ENCODE peak calls at places on chromosomes 12 and 14, in five cellular contexts. One of them, this sample, is unnamed. For H3K4me1 and H3K9me3, the result is how much of the 10 kb centered on the place peaks cover.

GRCh38 chr12:113111247-113111646 is 24.3 kb downstream of the RASAL1 start:
- DNase-seq in transverse colon: no peak
- DNase-seq in aorta: no peak
- DNase-seq in effector memory CD4-positive, alpha-beta T cell: no peak
- DNase-seq in iPS DF 6.9: no peak
- DNase-seq in this sample: no peak

GRCh38 chr14:34911209-34912150 is 36.3 kb upstream of the BAZ1A start:
- DNase-seq in transverse colon: no peak
- DNase-seq in aorta: no peak
- DNase-seq in effector memory CD4-positive, alpha-beta T cell: no peak
- DNase-seq in iPS DF 6.9: no peak
- DNase-seq in this sample: peak

GRCh38 chr14:81303258-81303935 is 82.6 kb upstream of the GTF2A1 start:
- DNase-seq in transverse colon: peak
- DNase-seq in aorta: no peak
- DNase-seq in effector memory CD4-positive, alpha-beta T cell: no peak
- DNase-seq in iPS DF 6.9: no peak
- DNase-seq in this sample: no peak

GRCh38 chr12:19190292-19191031 is 60.9 kb downstream of the PLEKHA5 start:
- DNase-seq in transverse colon: no peak
- DNase-seq in aorta: no peak
- DNase-seq in effector memory CD4-positive, alpha-beta T cell: no peak
- DNase-seq in iPS DF 6.9: no peak
- DNase-seq in this sample: no peak

GRCh38 chr14:99720941-99721791 is 37.1 kb downstream of the CYP46A1 start:
- DNase-seq in transverse colon: no peak
- DNase-seq in aorta: peak
- DNase-seq in effector memory CD4-positive, alpha-beta T cell: no peak
- DNase-seq in iPS DF 6.9: no peak
- DNase-seq in this sample: no peak

GRCh38 chr12:49583361-49584094 is 15.6 kb upstream of the MCRS1 start:
- DNase-seq in transverse colon: no peak
- DNase-seq in aorta: no peak
- DNase-seq in effector memory CD4-positive, alpha-beta T cell: no peak
- DNase-seq in iPS DF 6.9: no peak
- DNase-seq in this sample: no peak

GRCh38 chr12:11650279-11650696 is 814 bp downstream of the ETV6 start:
- DNase-seq in transverse colon: peak
- DNase-seq in aorta: peak
- DNase-seq in effector memory CD4-positive, alpha-beta T cell: no peak
- DNase-seq in iPS DF 6.9: no peak
- DNase-seq in this sample: no peak

GRCh38 chr14:25041898-25042297 is 8.0 kb downstream of the STXBP6 start:
- DNase-seq in transverse colon: no peak
- DNase-seq in aorta: no peak
- DNase-seq in effector memory CD4-positive, alpha-beta T cell: no peak
- DNase-seq in iPS DF 6.9: no peak
- DNase-seq in this sample: no peak

GRCh38 chr14:90263748-90264449 is 7.5 kb downstream of the PSMC1 start:
- DNase-seq in transverse colon: no peak
- DNase-seq in aorta: no peak
- DNase-seq in effector memory CD4-positive, alpha-beta T cell: no peak
- DNase-seq in iPS DF 6.9: no peak
- DNase-seq in this sample: no peak

GRCh38 chr12:50218386-50218785 is 51.2 kb upstream of the CERS5 start:
- DNase-seq in transverse colon: no peak
- DNase-seq in aorta: no peak
- DNase-seq in effector memory CD4-positive, alpha-beta T cell: no peak
- DNase-seq in iPS DF 6.9: no peak
- DNase-seq in this sample: no peak

GRCh38 chr12:59131462-59131861 is 211.2 kb upstream of the LRIG3 start:
- DNase-seq in transverse colon: no peak
- DNase-seq in aorta: no peak
- DNase-seq in effector memory CD4-positive, alpha-beta T cell: no peak
- DNase-seq in iPS DF 6.9: no peak
- DNase-seq in this sample: no peak

GRCh38 chr12:2691340-2692111 is 103.2 kb upstream of the FKBP4 start:
- DNase-seq in transverse colon: peak
- DNase-seq in aorta: no peak
- DNase-seq in effector memory CD4-positive, alpha-beta T cell: no peak
- DNase-seq in iPS DF 6.9: no peak
- DNase-seq in this sample: no peak

GRCh38 chr12:16012086-16012485 is 101.0 kb downstream of the DERA start:
- DNase-seq in transverse colon: no peak
- DNase-seq in aorta: peak
- DNase-seq in effector memory CD4-positive, alpha-beta T cell: no peak
- DNase-seq in iPS DF 6.9: no peak
- DNase-seq in this sample: no peak

GRCh38 chr14:77338332-77338731 is 17.5 kb downstream of the GSTZ1 start:
- DNase-seq in transverse colon: no peak
- DNase-seq in aorta: no peak
- DNase-seq in effector memory CD4-positive, alpha-beta T cell: no peak
- DNase-seq in iPS DF 6.9: no peak
- DNase-seq in this sample: no peak

GRCh38 chr12:100743060-100743459 is 51.5 kb upstream of the ANO4 start:
- DNase-seq in transverse colon: no peak
- DNase-seq in aorta: no peak
- DNase-seq in effector memory CD4-positive, alpha-beta T cell: no peak
- DNase-seq in iPS DF 6.9: no peak
- DNase-seq in this sample: no peak

GRCh38 chr12:108201808-108202207 is 72.7 kb downstream of the WSCD2 start:
- DNase-seq in transverse colon: no peak
- DNase-seq in aorta: no peak
- DNase-seq in effector memory CD4-positive, alpha-beta T cell: no peak
- DNase-seq in iPS DF 6.9: no peak
- DNase-seq in this sample: no peak

GRCh38 chr12:6925239-6925542 is 2.6 kb upstream of the ATN1 start:
- DNase-seq in transverse colon: no peak
- DNase-seq in aorta: no peak
- DNase-seq in effector memory CD4-positive, alpha-beta T cell: no peak
- DNase-seq in iPS DF 6.9: no peak
- DNase-seq in this sample: no peak

GRCh38 chr14:54322668-54323380 is 74.0 kb upstream of the CDKN3 start:
- DNase-seq in transverse colon: no peak
- DNase-seq in aorta: no peak
- DNase-seq in effector memory CD4-positive, alpha-beta T cell: no peak
- DNase-seq in iPS DF 6.9: no peak
- DNase-seq in this sample: no peak

GRCh38 chr14:60250318-60251035 is 1.5 kb downstream of the PPM1A start:
- DNase-seq in transverse colon: peak
- DNase-seq in aorta: no peak
- DNase-seq in effector memory CD4-positive, alpha-beta T cell: no peak
- DNase-seq in iPS DF 6.9: no peak
- DNase-seq in this sample: peak

GRCh38 chr14:89217876-89218275 is 199.2 kb downstream of the FOXN3 start:
- DNase-seq in transverse colon: no peak
- DNase-seq in aorta: no peak
- DNase-seq in effector memory CD4-positive, alpha-beta T cell: no peak
- DNase-seq in iPS DF 6.9: no peak
- DNase-seq in this sample: no peak

GRCh38 chr12:57615637-57616036 is 4.4 kb downstream of the ARHGEF25 start:
- DNase-seq in transverse colon: no peak
- DNase-seq in aorta: no peak
- DNase-seq in effector memory CD4-positive, alpha-beta T cell: no peak
- DNase-seq in iPS DF 6.9: no peak
- DNase-seq in this sample: no peak

GRCh38 chr12:14395059-14395778 is 29.7 kb downstream of the ATF7IP start:
- DNase-seq in transverse colon: no peak
- DNase-seq in aorta: no peak
- DNase-seq in effector memory CD4-positive, alpha-beta T cell: no peak
- DNase-seq in iPS DF 6.9: no peak
- DNase-seq in this sample: no peak

GRCh38 chr14:91058017-91058675 is 2.3 kb downstream of the RPS6KA5 start:
- DNase-seq in transverse colon: no peak
- DNase-seq in aorta: no peak
- DNase-seq in effector memory CD4-positive, alpha-beta T cell: no peak
- DNase-seq in iPS DF 6.9: no peak
- DNase-seq in this sample: no peak

GRCh38 chr12:110340706-110341105 is 59.7 kb downstream of the ATP2A2 start:
- DNase-seq in transverse colon: no peak
- DNase-seq in aorta: no peak
- DNase-seq in effector memory CD4-positive, alpha-beta T cell: no peak
- DNase-seq in iPS DF 6.9: no peak
- DNase-seq in this sample: no peak

GRCh38 chr14:97029800-97030199 is 232.6 kb downstream of the VRK1 start:
- DNase-seq in transverse colon: no peak
- DNase-seq in aorta: no peak
- DNase-seq in effector memory CD4-positive, alpha-beta T cell: no peak
- DNase-seq in iPS DF 6.9: no peak
- DNase-seq in this sample: no peak

DNA sequence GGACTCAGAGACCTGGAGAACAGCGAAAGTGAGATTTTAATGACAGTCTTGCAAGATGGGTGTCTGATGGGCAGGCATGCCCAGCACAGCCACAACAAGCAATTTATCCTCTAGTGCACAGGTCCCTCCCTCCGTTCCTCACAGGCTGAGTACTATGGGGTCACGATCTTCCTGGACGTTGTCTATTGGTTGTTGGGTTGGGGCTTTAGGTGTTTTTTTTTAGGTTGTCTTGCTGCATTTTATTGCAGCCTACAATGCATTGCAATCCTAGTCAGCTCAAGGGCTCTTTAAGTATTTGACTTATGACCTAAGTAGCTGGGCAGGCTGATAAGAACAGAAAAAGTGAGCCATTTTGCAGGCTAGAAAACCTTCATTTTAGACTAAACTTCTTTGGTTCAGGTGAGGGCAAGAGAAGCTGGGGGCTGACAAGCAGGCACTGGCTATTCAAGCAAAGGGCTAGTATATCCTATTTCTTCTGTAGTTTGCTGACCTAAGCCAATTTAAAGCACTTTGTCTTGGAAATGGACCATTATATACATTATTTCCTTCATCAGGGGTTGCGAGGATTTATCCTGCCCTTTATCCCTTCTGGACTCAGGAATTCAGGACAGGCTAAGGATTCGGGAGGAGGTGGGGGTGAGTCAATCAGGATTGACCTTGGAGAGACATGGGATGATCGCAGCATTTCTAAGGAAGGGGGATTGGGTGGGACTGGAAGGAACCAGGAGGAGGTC is 6.0 kb downstream of the KRT7 start:
- DNase-seq in transverse colon: no peak
- DNase-seq in aorta: no peak
- DNase-seq in effector memory CD4-positive, alpha-beta T cell: no peak
- DNase-seq in iPS DF 6.9: no peak
- DNase-seq in this sample: no peak
- H3K4me1 ChIP-seq in transverse colon: under half
- H3K4me1 ChIP-seq in aorta: under half
- H3K4me1 ChIP-seq in effector memory CD4-positive, alpha-beta T cell: under half
- H3K4me1 ChIP-seq in iPS DF 6.9: under half
- H3K4me1 ChIP-seq in this sample: under half

GRCh38 chr14:85415015-85415712 is 114.8 kb upstream of the FLRT2 start:
- DNase-seq in transverse colon: no peak
- DNase-seq in aorta: no peak
- DNase-seq in effector memory CD4-positive, alpha-beta T cell: no peak
- DNase-seq in iPS DF 6.9: peak
- DNase-seq in this sample: no peak

GRCh38 chr14:85412756-85413155 is 117.2 kb upstream of the FLRT2 start:
- DNase-seq in transverse colon: no peak
- DNase-seq in aorta: no peak
- DNase-seq in effector memory CD4-positive, alpha-beta T cell: no peak
- DNase-seq in iPS DF 6.9: no peak
- DNase-seq in this sample: no peak

GRCh38 chr14:85414142-85414541 is 115.8 kb upstream of the FLRT2 start:
- DNase-seq in transverse colon: no peak
- DNase-seq in aorta: no peak
- DNase-seq in effector memory CD4-positive, alpha-beta T cell: no peak
- DNase-seq in iPS DF 6.9: no peak
- DNase-seq in this sample: no peak

GRCh38 chr14:85409496-85410210 is 120.3 kb upstream of the FLRT2 start:
- DNase-seq in transverse colon: no peak
- DNase-seq in aorta: no peak
- DNase-seq in effector memory CD4-positive, alpha-beta T cell: no peak
- DNase-seq in iPS DF 6.9: no peak
- DNase-seq in this sample: no peak
- H3K9me3 ChIP-seq in transverse colon: under half
- H3K9me3 ChIP-seq in aorta: under half
- H3K9me3 ChIP-seq in effector memory CD4-positive, alpha-beta T cell: under half
- H3K9me3 ChIP-seq in iPS DF 6.9: under half
- H3K9me3 ChIP-seq in this sample: under half

DNA sequence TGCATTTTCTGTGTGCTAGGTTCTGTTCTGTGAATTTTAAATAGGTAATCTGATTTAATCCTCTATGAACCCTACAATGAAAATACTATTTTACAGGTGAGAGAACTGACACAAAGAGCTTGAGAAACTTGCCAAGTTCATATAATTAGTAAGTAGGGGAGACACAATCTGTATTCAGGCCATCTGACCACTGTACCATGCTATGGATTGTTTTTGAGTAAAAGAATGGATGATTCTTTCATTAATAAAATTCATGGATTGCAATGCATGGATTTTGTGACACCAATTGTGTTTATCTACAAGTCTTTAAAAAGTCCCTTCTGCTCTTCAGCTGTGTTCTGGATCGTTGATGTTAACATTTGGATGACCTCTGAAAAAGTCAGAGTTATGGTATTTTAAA is 15.5 kb upstream of the DYRK2 start:
- DNase-seq in transverse colon: no peak
- DNase-seq in aorta: no peak
- DNase-seq in effector memory CD4-positive, alpha-beta T cell: no peak
- DNase-seq in iPS DF 6.9: no peak
- DNase-seq in this sample: no peak
- H3K4me1 ChIP-seq in transverse colon: under half
- H3K4me1 ChIP-seq in aorta: under half
- H3K4me1 ChIP-seq in effector memory CD4-positive, alpha-beta T cell: under half
- H3K4me1 ChIP-seq in iPS DF 6.9: under half
- H3K4me1 ChIP-seq in this sample: under half

GRCh38 chr12:46567667-46568066 is 195.1 kb upstream of the SLC38A2 start:
- DNase-seq in transverse colon: no peak
- DNase-seq in aorta: no peak
- DNase-seq in effector memory CD4-positive, alpha-beta T cell: no peak
- DNase-seq in iPS DF 6.9: no peak
- DNase-seq in this sample: no peak
- H3K9me3 ChIP-seq in transverse colon: under half
- H3K9me3 ChIP-seq in aorta: under half
- H3K9me3 ChIP-seq in effector memory CD4-positive, alpha-beta T cell: under half
- H3K9me3 ChIP-seq in iPS DF 6.9: under half
- H3K9me3 ChIP-seq in this sample: under half

DNA sequence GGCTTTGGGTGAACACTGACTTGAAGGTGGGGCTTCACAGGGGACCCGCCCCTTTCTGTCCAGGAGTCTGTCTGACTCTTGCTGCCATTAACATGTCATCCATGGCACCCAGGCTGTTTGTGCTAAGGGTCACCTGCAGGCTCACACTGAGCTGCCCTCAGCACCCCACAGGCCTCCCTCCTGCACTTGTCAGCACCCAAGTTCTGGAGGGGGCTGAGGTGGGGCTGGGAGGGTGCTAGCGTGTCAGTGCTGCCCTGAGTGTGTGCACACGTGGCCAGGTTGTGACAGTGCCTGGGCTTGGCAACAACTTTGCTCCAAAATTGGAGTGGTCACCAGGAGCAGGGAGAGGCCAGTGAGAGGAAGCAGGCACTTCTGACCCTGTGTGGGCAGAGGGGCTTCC is 963.2 kb downstream of the TRHDE start:
- DNase-seq in transverse colon: no peak
- DNase-seq in aorta: no peak
- DNase-seq in effector memory CD4-positive, alpha-beta T cell: no peak
- DNase-seq in iPS DF 6.9: no peak
- DNase-seq in this sample: no peak
- H3K4me1 ChIP-seq in transverse colon: under half
- H3K4me1 ChIP-seq in aorta: under half
- H3K4me1 ChIP-seq in effector memory CD4-positive, alpha-beta T cell: under half
- H3K4me1 ChIP-seq in iPS DF 6.9: under half
- H3K4me1 ChIP-seq in this sample: under half

GRCh38 chr12:30784508-30784907 is 29.8 kb upstream of the CAPRIN2 start:
- DNase-seq in transverse colon: no peak
- DNase-seq in aorta: no peak
- DNase-seq in effector memory CD4-positive, alpha-beta T cell: no peak
- DNase-seq in iPS DF 6.9: no peak
- DNase-seq in this sample: no peak
- H3K9me3 ChIP-seq in transverse colon: under half
- H3K9me3 ChIP-seq in aorta: under half
- H3K9me3 ChIP-seq in effector memory CD4-positive, alpha-beta T cell: under half
- H3K9me3 ChIP-seq in iPS DF 6.9: under half
- H3K9me3 ChIP-seq in this sample: under half